ENCODE peak calls at places on chromosomes 13 and 19, in six cellular contexts. U, O, H, X, F and R are unnamed samples.

GRCh38 chr19:30407310-30407709 is 35.1 kb downstream of the ZNF536 start:
- DNase-seq in U (no peak), O (no peak), H (no peak), X (no peak), F (no peak), R (no peak)

GRCh38 chr13:101982903-101983302 is 418.9 kb downstream of the FGF14 start:
- DNase-seq in U (no peak), O (no peak), H (no peak), X (no peak), F (no peak), R (no peak)

GRCh38 chr13:70424428-70424827 is 316.2 kb upstream of the KLHL1 start:
- DNase-seq in U (no peak), O (no peak), H (no peak), X (no peak), F (no peak), R (no peak)

GRCh38 chr19:41903161-41903953 is 20.4 kb downstream of the ARHGEF1 start:
- DNase-seq in U (no peak), O (no peak), H (no peak), X (no peak), F (no peak), R (no peak)

GRCh38 chr19:32357720-32358119 is 12.3 kb downstream of the ZNF507 start:
- DNase-seq in U (no peak), O (no peak), H (no peak), X (no peak), F (no peak), R (no peak)

GRCh38 chr19:52910648-52911047 is 12.6 kb downstream of the ZNF888 start:
- DNase-seq in U (no peak), O (no peak), H (no peak), X (no peak), F (no peak), R (no peak)

GRCh38 chr13:95154441-95154886 is 146.8 kb downstream of the ABCC4 start:
- DNase-seq in U (no peak), O (no peak), H (no peak), X (peak; percentile 25), F (peak; percentile 18), R (peak; percentile 20)

GRCh38 chr19:33514885-33515485 is 6.6 kb downstream of the PEPD start:
- DNase-seq in U (no peak), O (peak; percentile 32), H (peak; percentile 49), X (peak; percentile 27), F (peak; percentile 21), R (peak; percentile 55)

GRCh38 chr19:43414554-43414953 is at the start of gene TEX101:
- DNase-seq in U (no peak), O (no peak), H (no peak), X (no peak), F (no peak), R (no peak)

GRCh38 chr13:99908129-99908805 is 63.3 kb downstream of the ZIC5 start:
- DNase-seq in U (no peak), O (no peak), H (no peak), X (peak; percentile 47), F (no peak), R (no peak)

GRCh38 chr13:32585625-32586021 is 629 bp upstream of the PDS5B start:
- DNase-seq in U (no peak), O (no peak), H (no peak), X (peak; percentile 56), F (no peak), R (no peak)

GRCh38 chr19:4173479-4174211 is 8.7 kb downstream of the SIRT6 start:
- DNase-seq in U (no peak), O (no peak), H (no peak), X (no peak), F (no peak), R (no peak)
- TF ChIP-seq CTCF in U (no peak), O (no peak), H (no peak), X (no peak), F (no peak), R (no peak)

GRCh38 chr19:50416815-50417137 is 2.0 kb upstream of the SPIB start:
- DNase-seq in U (no peak), O (no peak), H (no peak), X (no peak), F (no peak), R (no peak)
- TF ChIP-seq CTCF in U (no peak), O (no peak), H (no peak), X (no peak), F (no peak), R (no peak)

GRCh38 chr13:25214371-25215252 is 42.5 kb upstream of the AMER2 start:
- DNase-seq in U (no peak), O (peak; percentile 21), H (no peak), X (peak; percentile 41), F (peak; percentile 35), R (peak; percentile 17)
- TF ChIP-seq CTCF in U (no peak), O (no peak), H (no peak), X (no peak), F (peak; percentile 20), R (no peak)

GRCh38 chr13:62512194-62513141 is 1096.8 kb upstream of the PCDH20 start:
- DNase-seq in U (no peak), O (peak; percentile 32), H (peak; percentile 9), X (peak; percentile 1), F (no peak), R (peak; percentile 7)
- TF ChIP-seq CTCF in U (peak; percentile 67), O (peak; percentile 54), H (peak; percentile 49), X (no peak), F (peak; percentile 54), R (peak; percentile 60)

DNA sequence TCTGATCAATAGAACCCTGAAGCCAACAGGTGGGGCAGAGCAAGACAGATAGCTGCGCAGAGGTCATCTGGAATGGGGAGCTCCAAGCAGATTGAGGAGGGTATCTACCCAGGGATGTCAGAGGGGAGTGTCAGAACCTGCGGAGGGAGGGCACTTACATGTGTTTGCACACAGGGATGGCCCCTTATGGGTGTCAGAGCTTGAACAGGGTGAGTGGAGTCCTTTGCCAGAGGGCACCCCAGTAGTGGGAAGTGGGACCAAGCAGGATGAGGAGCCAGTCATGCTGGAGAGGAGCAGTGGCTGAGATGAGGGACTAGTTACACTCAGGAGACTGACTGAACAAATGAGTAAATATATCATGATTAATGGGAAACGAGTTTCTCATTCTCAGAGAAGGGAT is 17.0 kb upstream of the SIGLEC14 start:
- DNase-seq in U (no peak), O (no peak), H (no peak), X (no peak), F (no peak), R (no peak)
- TF ChIP-seq CTCF in U (no peak), O (no peak), H (no peak), X (no peak), F (no peak), R (no peak)